ENCODE peak calls at places on chromosomes 7 and 10, in four cellular contexts. S is HCT116, H is K562, N is HepG2. U is an unnamed sample.

GRCh38 chr10:50464004-50464409 is 159.7 kb downstream of the SGMS1 start:
- DNase-seq in H (no peak), S (no peak), N (no peak), U (no peak)

GRCh38 chr7:34652784-34653183 is 5.2 kb upstream of the NPSR1 start:
- DNase-seq in H (no peak), S (no peak), N (peak), U (no peak)

GRCh38 chr10:5779753-5780152 is 33.5 kb downstream of the GDI2 start:
- DNase-seq in S (no peak), N (no peak), H (no peak), U (no peak)

GRCh38 chr10:118339096-118339495 is 3.0 kb downstream of the FAM204A start:
- DNase-seq in N (no peak), H (no peak), S (no peak), U (no peak)

GRCh38 chr10:78969719-78970118 is 99.0 kb upstream of the ZMIZ1 start:
- DNase-seq in N (peak), H (no peak), S (no peak), U (no peak)

GRCh38 chr10:69512901-69513300 is 60.3 kb downstream of the NEUROG3 start:
- DNase-seq in H (no peak), S (no peak), N (no peak), U (no peak)

GRCh38 chr10:12333382-12334185 is 15.8 kb upstream of the CAMK1D start:
- DNase-seq in S (peak), N (no peak), H (no peak), U (peak)

GRCh38 chr10:58137813-58138212 is 129.9 kb downstream of the IPMK start:
- DNase-seq in H (no peak), N (no peak), S (no peak), U (no peak)

GRCh38 chr10:111077715-111078504 is 1.1 kb downstream of the ADRA2A start:
- DNase-seq in S (no peak), H (no peak), N (no peak), U (no peak)

GRCh38 chr7:41578700-41579099 is 124.2 kb downstream of the INHBA start:
- DNase-seq in N (no peak), H (no peak), S (no peak), U (no peak)

GRCh38 chr7:47576031-47576908 is 5.6 kb downstream of the TNS3 start:
- DNase-seq in H (no peak), S (peak), N (peak), U (no peak)

GRCh38 chr7:70668606-70669358 is 463.2 kb upstream of the GALNT17 start:
- DNase-seq in S (no peak), N (no peak), H (no peak), U (no peak)

GRCh38 chr7:92872701-92873100 is 36.3 kb upstream of the CDK6 start:
- DNase-seq in S (no peak), N (no peak), H (no peak), U (no peak)

GRCh38 chr7:33904680-33905388 is 505 bp upstream of the BMPER start:
- DNase-seq in S (no peak), N (peak), H (no peak), U (no peak)

GRCh38 chr7:148987751-148988512 is 40.4 kb downstream of the PDIA4 start:
- DNase-seq in S (no peak), H (peak), N (no peak), U (no peak)

GRCh38 chr7:122255454-122255853 is 49.1 kb downstream of the FEZF1 start:
- DNase-seq in N (no peak), H (no peak), S (no peak), U (no peak)

GRCh38 chr10:18607979-18608378 is 43.4 kb downstream of the NSUN6 start:
- DNase-seq in N (no peak), S (no peak), H (no peak), U (no peak)

GRCh38 chr7:79591275-79591623 is 137.8 kb upstream of the MAGI2 start:
- DNase-seq in S (no peak), N (no peak), H (no peak), U (no peak)

GRCh38 chr7:16494551-16494950 is 29.0 kb upstream of the SOSTDC1 start:
- DNase-seq in N (no peak), H (no peak), S (no peak), U (no peak)

GRCh38 chr7:86980223-86980622 is 79.2 kb downstream of the ELAPOR2 start:
- DNase-seq in N (no peak), H (no peak), S (no peak), U (no peak)

GRCh38 chr10:22911889-22912762 is 15.7 kb upstream of the ARMC3 start:
- DNase-seq in H (no peak), S (no peak), N (peak), U (no peak)

GRCh38 chr7:105830405-105831218 is 45.8 kb downstream of the ATXN7L1 start:
- DNase-seq in N (peak), H (no peak), S (peak), U (peak)

GRCh38 chr7:8105449-8106095 is 137.0 kb downstream of the GLCCI1 start:
- DNase-seq in S (no peak), H (no peak), N (no peak), U (no peak)

GRCh38 chr7:91264924-91265681 is 870 bp downstream of the FZD1 start:
- DNase-seq in H (peak), N (no peak), S (no peak), U (no peak)

GRCh38 chr7:115940462-115941060 is 90.0 kb downstream of the TFEC start:
- DNase-seq in S (no peak), H (no peak), N (no peak), U (no peak)

GRCh38 chr10:61140765-61141392 is 196.9 kb upstream of the RHOBTB1 start:
- DNase-seq in N (peak), H (peak), S (peak), U (peak)

GRCh38 chr10:61139230-61139928 is 195.4 kb upstream of the RHOBTB1 start:
- DNase-seq in S (no peak), H (no peak), N (no peak), U (no peak)

GRCh38 chr10:61138728-61139127 is 194.7 kb upstream of the RHOBTB1 start:
- DNase-seq in S (no peak), H (no peak), N (no peak), U (no peak)

GRCh38 chr10:61142987-61143386 is 199.0 kb upstream of the RHOBTB1 start:
- DNase-seq in N (no peak), H (no peak), S (no peak), U (no peak)
- TF ChIP-seq CTCF in N (no peak), H (peak), S (peak), U (no peak)

DNA sequence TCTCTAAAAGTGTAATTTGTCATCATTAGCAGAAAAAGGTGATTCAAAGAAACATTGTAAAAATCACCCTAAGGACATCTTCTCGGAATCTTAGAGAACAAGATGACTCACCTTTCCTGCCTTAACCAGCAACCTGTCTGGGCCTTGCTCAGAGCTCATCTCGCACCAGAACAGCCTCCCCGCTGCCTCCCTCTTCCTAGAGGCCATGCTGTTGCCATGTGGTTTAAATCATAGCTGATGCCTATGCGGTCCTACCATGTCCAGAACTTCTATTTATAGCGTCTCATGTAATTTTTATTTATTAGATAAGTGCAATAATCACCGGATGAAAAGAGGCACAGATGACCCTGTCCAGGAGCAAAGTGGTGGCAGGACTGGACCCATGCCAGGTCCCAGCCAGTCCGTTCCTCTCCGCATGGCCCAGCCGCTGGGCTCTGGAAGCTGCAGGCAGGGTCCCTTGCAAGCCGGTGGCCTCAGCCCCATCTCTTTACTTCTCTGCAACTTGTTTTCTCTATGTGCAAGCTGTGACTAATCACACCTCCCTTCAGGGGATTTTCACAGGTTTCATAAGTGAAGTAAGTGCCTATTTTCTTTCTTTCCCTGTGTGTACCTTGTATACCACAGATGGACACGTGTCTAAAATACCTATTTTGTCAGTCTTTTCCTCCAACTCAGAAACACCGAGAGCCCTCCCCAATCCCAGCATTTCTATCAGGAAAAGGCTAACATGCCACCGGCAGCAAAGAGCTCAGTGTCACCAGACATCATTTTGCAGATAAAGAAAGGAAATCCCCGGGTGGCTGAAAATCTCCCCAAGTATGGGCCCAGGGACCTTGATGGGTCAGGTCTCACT is 27.1 kb downstream of the KLF6 start:
- DNase-seq in H (no peak), S (no peak), N (no peak), U (peak)
- TF ChIP-seq TCF7L2 in H (no peak), S (no peak), N (no peak), U (no peak)

GRCh38 chr7:45646996-45647411 is 72.8 kb downstream of the ADCY1 start:
- DNase-seq in H (no peak), N (no peak), S (no peak), U (no peak)
- TF ChIP-seq CTCF in H (no peak), N (peak), S (no peak), U (no peak)

GRCh38 chr10:24242562-24242961 is 33.6 kb downstream of the KIAA1217 start:
- DNase-seq in S (no peak), N (no peak), H (no peak), U (no peak)
- TF ChIP-seq TCF7L2 in S (no peak), N (no peak), H (no peak), U (no peak)

DNA sequence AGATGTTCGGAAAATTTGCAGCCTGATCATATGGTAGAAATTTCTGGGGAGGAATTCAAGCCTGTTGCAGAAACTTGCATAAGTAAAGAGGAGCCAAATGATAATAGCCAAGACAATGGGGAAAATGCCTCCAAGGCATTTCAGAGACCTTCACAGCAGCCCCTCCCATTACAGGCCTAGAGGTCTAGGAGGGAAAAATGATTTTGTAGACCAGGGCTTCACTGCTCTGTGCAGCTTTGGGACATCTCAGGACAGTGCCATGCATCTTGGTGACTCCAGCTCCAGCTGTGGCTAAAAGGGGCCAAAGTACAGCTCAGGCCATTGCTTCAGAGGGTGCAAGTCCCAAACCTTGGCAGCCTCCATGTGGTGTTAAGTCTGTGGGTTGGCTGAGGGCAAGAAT is 50.6 kb upstream of the CYP2C18 start:
- DNase-seq in H (no peak), S (no peak), N (no peak), U (no peak)
- TF ChIP-seq CTCF in H (no peak), S (no peak), N (no peak), U (no peak)

U was measured in Panc1.